ENCODE peak calls at places on chromosomes 5 and 9, in five cellular contexts. One of them, this sample, is unnamed.

GRCh38 chr9:111114486-111114885 is 76.2 kb upstream of the LPAR1 start:
- DNase-seq in AG09309: no peak
- DNase-seq in left lung: no peak
- DNase-seq in GM20000: no peak
- DNase-seq in endothelial cell: no peak
- DNase-seq in this sample: no peak

GRCh38 chr5:149356391-149356790 is 1.5 kb upstream of the PCYOX1L start:
- DNase-seq in AG09309: no peak
- DNase-seq in left lung: no peak
- DNase-seq in GM20000: no peak
- DNase-seq in endothelial cell: no peak
- DNase-seq in this sample: no peak

GRCh38 chr5:16066320-16066719 is 113.3 kb downstream of the MARCHF11 start:
- DNase-seq in AG09309: no peak
- DNase-seq in left lung: no peak
- DNase-seq in GM20000: no peak
- DNase-seq in endothelial cell: no peak
- DNase-seq in this sample: no peak

GRCh38 chr5:175588709-175589429 is 69.0 kb upstream of the HRH2 start:
- DNase-seq in AG09309: no peak
- DNase-seq in left lung: no peak
- DNase-seq in GM20000: no peak
- DNase-seq in endothelial cell: no peak
- DNase-seq in this sample: no peak

GRCh38 chr5:75640826-75641225 is 29.6 kb downstream of the ANKDD1B start:
- DNase-seq in AG09309: no peak
- DNase-seq in left lung: no peak
- DNase-seq in GM20000: no peak
- DNase-seq in endothelial cell: no peak
- DNase-seq in this sample: no peak

GRCh38 chr5:83927140-83927733 is 206.6 kb upstream of the HAPLN1 start:
- DNase-seq in AG09309: no peak
- DNase-seq in left lung: peak
- DNase-seq in GM20000: peak
- DNase-seq in endothelial cell: peak
- DNase-seq in this sample: no peak

GRCh38 chr9:32899181-32899580 is 102.2 kb downstream of the APTX start:
- DNase-seq in AG09309: no peak
- DNase-seq in left lung: no peak
- DNase-seq in GM20000: no peak
- DNase-seq in endothelial cell: no peak
- DNase-seq in this sample: no peak

GRCh38 chr5:122187426-122187825 is 58.1 kb downstream of the ZNF474 start:
- DNase-seq in AG09309: no peak
- DNase-seq in left lung: no peak
- DNase-seq in GM20000: no peak
- DNase-seq in endothelial cell: no peak
- DNase-seq in this sample: no peak

GRCh38 chr9:130711469-130711868 is 17.9 kb downstream of the EXOSC2 start:
- DNase-seq in AG09309: no peak
- DNase-seq in left lung: no peak
- DNase-seq in GM20000: no peak
- DNase-seq in endothelial cell: no peak
- DNase-seq in this sample: no peak

GRCh38 chr5:43702815-43703214 is 99.8 kb downstream of the NNT start:
- DNase-seq in AG09309: peak
- DNase-seq in left lung: no peak
- DNase-seq in GM20000: no peak
- DNase-seq in endothelial cell: no peak
- DNase-seq in this sample: no peak

GRCh38 chr9:13586726-13587392 is 307.4 kb upstream of the MPDZ start:
- DNase-seq in AG09309: no peak
- DNase-seq in left lung: no peak
- DNase-seq in GM20000: no peak
- DNase-seq in endothelial cell: peak
- DNase-seq in this sample: no peak

GRCh38 chr5:1330847-1331831 is 13.8 kb downstream of the CLPTM1L start:
- DNase-seq in AG09309: no peak
- DNase-seq in left lung: no peak
- DNase-seq in GM20000: no peak
- DNase-seq in endothelial cell: no peak
- DNase-seq in this sample: no peak

GRCh38 chr5:41115281-41115680 is 44.1 kb upstream of the MROH2B start:
- DNase-seq in AG09309: peak
- DNase-seq in left lung: no peak
- DNase-seq in GM20000: no peak
- DNase-seq in endothelial cell: no peak
- DNase-seq in this sample: no peak

GRCh38 chr5:152271420-152271819 is 133.7 kb downstream of the NMUR2 start:
- DNase-seq in AG09309: no peak
- DNase-seq in left lung: no peak
- DNase-seq in GM20000: peak
- DNase-seq in endothelial cell: peak
- DNase-seq in this sample: no peak

GRCh38 chr9:136978073-136978864 is 965 bp downstream of the PTGDS start:
- DNase-seq in AG09309: no peak
- DNase-seq in left lung: peak
- DNase-seq in GM20000: peak
- DNase-seq in endothelial cell: peak
- DNase-seq in this sample: peak

GRCh38 chr5:89480406-89481007 is 597.5 kb upstream of the MEF2C start:
- DNase-seq in AG09309: no peak
- DNase-seq in left lung: no peak
- DNase-seq in GM20000: no peak
- DNase-seq in endothelial cell: no peak
- DNase-seq in this sample: no peak

GRCh38 chr5:181070523-181070922 is 30.5 kb downstream of the BTNL9 start:
- DNase-seq in AG09309: no peak
- DNase-seq in left lung: no peak
- DNase-seq in GM20000: no peak
- DNase-seq in endothelial cell: no peak
- DNase-seq in this sample: no peak

GRCh38 chr5:171623107-171623506 is 162.5 kb upstream of the SMIM23 start:
- DNase-seq in AG09309: no peak
- DNase-seq in left lung: no peak
- DNase-seq in GM20000: no peak
- DNase-seq in endothelial cell: no peak
- DNase-seq in this sample: no peak

DNA sequence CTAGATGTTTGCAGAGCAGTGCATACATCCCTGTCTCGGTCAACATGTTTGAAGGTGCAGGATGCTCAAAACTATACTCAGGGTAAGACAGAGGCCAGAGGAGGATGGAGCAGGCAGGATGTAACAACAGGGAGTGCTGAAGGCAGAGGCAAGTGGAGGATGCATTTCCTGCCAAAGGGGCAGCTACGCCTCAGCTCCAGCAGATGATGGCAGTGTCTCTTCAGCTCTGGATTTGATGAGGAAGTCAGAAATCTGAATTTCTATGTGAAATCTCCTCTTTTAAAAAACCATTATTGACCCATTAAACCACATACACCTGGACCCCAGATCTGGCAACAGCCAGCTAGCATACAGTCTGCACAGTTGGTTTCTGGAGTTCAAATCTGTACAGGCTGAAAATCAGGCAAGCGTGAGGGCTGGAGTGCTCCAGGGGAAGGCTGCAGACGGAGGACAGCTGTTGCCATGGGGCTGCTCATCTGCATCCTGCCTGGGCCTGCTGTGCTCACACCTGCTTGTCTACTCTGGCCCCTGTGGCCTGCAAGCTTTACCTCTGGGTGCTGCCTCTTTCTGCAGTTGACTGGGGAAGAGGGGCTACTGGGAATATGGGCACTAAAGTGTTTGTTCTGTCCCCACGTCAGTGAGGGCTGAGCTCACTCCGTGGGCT is 152.9 kb upstream of the SLC28A3 start:
- DNase-seq in AG09309: no peak
- DNase-seq in left lung: no peak
- DNase-seq in GM20000: no peak
- DNase-seq in endothelial cell: no peak
- DNase-seq in this sample: no peak
- TF ChIP-seq CTCF in AG09309: no peak
- TF ChIP-seq CTCF in left lung: no peak
- TF ChIP-seq CTCF in GM20000: no peak
- TF ChIP-seq CTCF in endothelial cell: no peak
- TF ChIP-seq CTCF in this sample: no peak

DNA sequence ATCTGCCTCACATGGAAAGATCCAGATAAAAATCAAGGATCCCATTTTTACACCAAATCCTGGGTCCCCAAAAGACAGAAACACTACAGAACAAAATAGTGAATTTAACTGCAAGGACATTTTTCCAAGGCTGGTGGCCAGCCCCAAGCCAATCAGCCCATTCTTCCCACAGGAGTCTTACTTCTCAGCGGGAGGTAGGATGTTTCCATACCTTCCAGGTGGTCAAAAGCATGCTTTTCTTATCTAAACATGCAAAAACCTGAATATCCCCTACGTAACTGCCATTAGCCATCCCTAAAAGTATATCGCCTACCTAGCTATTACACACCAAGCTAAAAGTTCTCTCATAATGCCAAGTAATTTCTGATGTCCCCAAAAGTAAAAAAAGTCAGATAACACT is 20.6 kb downstream of the TMEM161B start:
- DNase-seq in AG09309: no peak
- DNase-seq in left lung: no peak
- DNase-seq in GM20000: no peak
- DNase-seq in endothelial cell: no peak
- DNase-seq in this sample: no peak
- TF ChIP-seq CTCF in AG09309: no peak
- TF ChIP-seq CTCF in left lung: no peak
- TF ChIP-seq CTCF in GM20000: no peak
- TF ChIP-seq CTCF in endothelial cell: no peak
- TF ChIP-seq CTCF in this sample: no peak

GRCh38 chr5:11075010-11075860 is 314.2 kb upstream of the DAP start:
- DNase-seq in AG09309: no peak
- DNase-seq in left lung: no peak
- DNase-seq in GM20000: no peak
- DNase-seq in endothelial cell: peak
- DNase-seq in this sample: no peak
- TF ChIP-seq CTCF in AG09309: peak
- TF ChIP-seq CTCF in left lung: no peak
- TF ChIP-seq CTCF in GM20000: no peak
- TF ChIP-seq CTCF in endothelial cell: peak
- TF ChIP-seq CTCF in this sample: no peak

GRCh38 chr5:126610163-126610562 is 9.4 kb downstream of the PHAX start:
- DNase-seq in AG09309: no peak
- DNase-seq in left lung: no peak
- DNase-seq in GM20000: no peak
- DNase-seq in endothelial cell: no peak
- DNase-seq in this sample: no peak

GRCh38 chr5:126614189-126614588 is 13.4 kb downstream of the PHAX start:
- DNase-seq in AG09309: no peak
- DNase-seq in left lung: no peak
- DNase-seq in GM20000: no peak
- DNase-seq in endothelial cell: no peak
- DNase-seq in this sample: no peak

GRCh38 chr5:126610616-126611015 is 9.9 kb downstream of the PHAX start:
- DNase-seq in AG09309: no peak
- DNase-seq in left lung: no peak
- DNase-seq in GM20000: no peak
- DNase-seq in endothelial cell: no peak
- DNase-seq in this sample: no peak

GRCh38 chr5:126619781-126620180 is 19.0 kb downstream of the PHAX start:
- DNase-seq in AG09309: no peak
- DNase-seq in left lung: no peak
- DNase-seq in GM20000: no peak
- DNase-seq in endothelial cell: no peak
- DNase-seq in this sample: no peak

DNA sequence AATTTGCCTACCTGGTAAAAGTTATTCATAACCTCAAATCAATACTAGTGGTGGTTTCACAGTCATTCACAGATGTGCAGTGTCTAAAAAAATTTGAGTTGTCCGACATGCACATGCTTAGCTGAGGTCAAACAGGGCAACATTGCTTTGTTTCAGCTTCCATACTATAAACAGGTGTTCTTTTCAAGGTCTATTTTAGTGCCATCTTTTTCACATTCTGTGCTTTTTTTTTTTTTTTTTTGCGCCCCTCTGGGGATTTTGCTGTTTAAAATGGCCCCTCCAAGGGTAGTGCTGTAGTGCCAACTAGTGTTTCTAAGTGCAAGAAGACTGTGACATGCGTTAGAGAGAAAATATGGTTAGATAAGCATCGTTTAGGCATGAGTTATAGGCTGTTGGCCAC is 14.5 kb downstream of the PHAX start:
- DNase-seq in AG09309: no peak
- DNase-seq in left lung: no peak
- DNase-seq in GM20000: peak
- DNase-seq in endothelial cell: no peak
- DNase-seq in this sample: no peak
- TF ChIP-seq CTCF in AG09309: no peak
- TF ChIP-seq CTCF in left lung: no peak
- TF ChIP-seq CTCF in GM20000: no peak
- TF ChIP-seq CTCF in endothelial cell: no peak
- TF ChIP-seq CTCF in this sample: no peak